ENCODE peak calls at places on chromosomes 12 and 14, in five cellular contexts. I is H9, F is fibroblast of lung, M is heart left ventricle, P is breast epithelium. Z is an unnamed sample.
A peak's percentile ranks its signal among the peaks of the same experiment; 100 is the strongest.

GRCh38 chr12:108526482-108527234 is 11.6 kb downstream of the FICD start:
- DNase-seq in M (no peak), F (peak; percentile 51), P (no peak), I (no peak), Z (no peak)

GRCh38 chr14:103696466-103697071 is 18.7 kb downstream of the XRCC3 start:
- DNase-seq in M (peak; percentile 86), P (no peak), I (no peak), F (peak; percentile 44), Z (no peak)

GRCh38 chr12:67069451-67070306 is 199.5 kb upstream of the CAND1 start:
- DNase-seq in P (no peak), F (peak; percentile 39), I (peak; percentile 82), M (no peak), Z (peak; percentile 40)

GRCh38 chr12:2605301-2605700 is 189.5 kb upstream of the FKBP4 start:
- DNase-seq in F (no peak), P (no peak), M (no peak), I (no peak), Z (no peak)

GRCh38 chr14:95299271-95299670 is 20.4 kb downstream of the CLMN start:
- DNase-seq in F (no peak), M (no peak), P (no peak), I (no peak), Z (no peak)

GRCh38 chr12:122090759-122091535 is 12.4 kb downstream of the MLXIP start:
- DNase-seq in F (peak; percentile 98), P (no peak), M (no peak), I (no peak), Z (no peak)

GRCh38 chr12:107584523-107584922 is 101.1 kb upstream of the PWP1 start:
- DNase-seq in I (no peak), M (no peak), P (no peak), F (no peak), Z (no peak)

GRCh38 chr12:125185740-125186470 is 120.7 kb downstream of the AACS start:
- DNase-seq in P (peak; percentile 23), F (peak; percentile 76), M (peak; percentile 87), I (peak; percentile 96), Z (no peak)

GRCh38 chr14:61959348-61959747 is 197.1 kb downstream of the SNAPC1 start:
- DNase-seq in P (no peak), I (no peak), F (no peak), M (no peak), Z (no peak)

GRCh38 chr12:113601656-113602263 is 130.1 kb upstream of the LHX5 start:
- DNase-seq in I (no peak), F (no peak), P (no peak), M (no peak), Z (no peak)

GRCh38 chr12:45745861-45746277 is 16.4 kb downstream of the ARID2 start:
- DNase-seq in M (no peak), I (no peak), P (no peak), F (peak; percentile 12), Z (peak; percentile 19)

GRCh38 chr14:58805605-58806358 is 168.0 kb downstream of the DACT1 start:
- DNase-seq in M (no peak), P (no peak), F (peak; percentile 86), I (no peak), Z (no peak)

GRCh38 chr14:99407416-99407815 is 73.2 kb downstream of the SETD3 start:
- DNase-seq in P (no peak), I (no peak), F (no peak), M (no peak), Z (no peak)

GRCh38 chr12:52280796-52281560 is 6.5 kb downstream of the KRT86 start:
- DNase-seq in I (no peak), F (peak; percentile 98), P (peak; percentile 97), M (no peak), Z (no peak)

GRCh38 chr14:34797747-34798583 is 77.2 kb downstream of the BAZ1A start:
- DNase-seq in F (no peak), M (peak; percentile 53), I (peak; percentile 54), P (no peak), Z (no peak)

GRCh38 chr14:79972230-79972629 is 239.1 kb downstream of the DIO2 start:
- DNase-seq in P (no peak), F (peak; percentile 27), M (no peak), I (no peak), Z (no peak)

GRCh38 chr14:77039285-77040058 is 11.0 kb upstream of the IRF2BPL start:
- DNase-seq in F (peak; percentile 68), P (no peak), M (no peak), I (no peak), Z (no peak)
- H3K4me1 ChIP-seq in F (peaks cover 52% of the 10 kb centered on the region), P (peaks cover 66% of the 10 kb centered on the region), M (peaks cover 37% of the 10 kb centered on the region), I (peaks cover 22% of the 10 kb centered on the region), Z (peaks cover 80% of the 10 kb centered on the region)

DNA sequence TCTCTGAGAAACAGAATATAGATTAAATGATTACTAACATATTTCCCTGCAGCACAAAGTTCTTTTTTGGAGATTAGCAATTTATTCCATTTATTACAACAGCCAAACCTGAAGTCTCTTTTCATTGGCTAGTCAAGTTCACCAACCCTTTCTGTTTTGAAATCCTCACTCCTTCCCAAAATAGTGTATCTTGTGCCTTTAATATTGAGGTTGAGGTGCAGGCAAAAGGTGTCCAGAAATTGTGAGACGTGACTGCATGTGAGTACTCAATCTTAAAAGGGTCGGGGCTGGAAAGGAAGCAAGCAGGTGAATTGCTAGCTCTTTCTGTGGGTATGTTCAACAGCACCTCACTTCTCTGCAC is 11.1 kb upstream of the FOXN3 start:
- DNase-seq in M (no peak), P (no peak), F (no peak), I (no peak), Z (no peak)
- H3K4me1 ChIP-seq in M (peaks cover 8% of the 10 kb centered on the region), P (peaks cover 10% of the 10 kb centered on the region), F (peaks cover 16% of the 10 kb centered on the region), I (peaks cover 8% of the 10 kb centered on the region), Z (peaks cover 34% of the 10 kb centered on the region)

DNA sequence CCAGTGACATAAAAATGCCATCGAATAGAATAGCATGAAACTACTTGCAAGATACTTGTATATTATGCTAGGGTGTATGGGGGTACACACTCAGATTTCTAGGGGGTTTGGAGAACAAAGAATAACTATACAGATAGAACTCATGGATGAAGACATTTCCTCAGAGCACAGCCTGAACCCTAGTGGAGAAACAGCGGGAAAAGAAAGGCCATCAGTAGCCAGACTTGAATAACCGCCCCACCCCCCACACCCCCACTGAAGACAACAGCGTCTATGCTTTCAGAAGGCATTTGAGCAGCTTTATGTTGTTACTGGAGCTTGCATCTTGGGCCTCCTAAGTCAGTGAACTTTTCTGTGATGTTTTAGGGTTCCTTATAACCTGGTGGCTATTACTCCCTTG is 425.9 kb downstream of the NPAS3 start:
- DNase-seq in I (no peak), P (no peak), F (no peak), M (no peak), Z (no peak)
- H3K4me1 ChIP-seq in I (no peaks in the 10 kb centered on the region), P (no peaks in the 10 kb centered on the region), F (no peaks in the 10 kb centered on the region), M (no peaks in the 10 kb centered on the region), Z (no peaks in the 10 kb centered on the region)

GRCh38 chr14:78566017-78566858 is 396.1 kb downstream of the NRXN3 start:
- DNase-seq in F (peak; percentile 57), P (peak; percentile 35), M (peak; percentile 73), I (peak; percentile 88), Z (peak; percentile 1)

GRCh38 chr14:78566859-78567172 is 396.6 kb downstream of the NRXN3 start:
- DNase-seq in P (no peak), M (no peak), F (no peak), I (no peak), Z (no peak)

DNA sequence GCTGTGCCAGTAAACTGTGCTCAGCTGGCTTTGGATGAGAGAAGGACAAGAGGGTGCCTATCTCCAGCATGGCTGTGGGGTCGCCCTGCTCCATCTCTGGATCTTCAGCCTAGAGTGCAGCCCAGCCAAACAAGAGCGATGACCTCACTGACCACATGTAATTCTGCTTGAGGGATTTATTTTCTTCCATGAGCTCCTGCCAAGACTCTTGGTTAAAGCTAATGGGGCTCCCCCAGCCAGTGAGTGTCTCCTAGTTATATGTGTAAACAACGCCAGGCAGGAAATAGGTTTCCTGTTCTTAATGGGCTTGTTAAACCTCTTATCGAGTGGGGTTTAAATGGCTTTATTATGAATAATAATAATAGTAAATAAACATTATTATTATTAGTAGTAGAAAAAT is 397.2 kb downstream of the NRXN3 start:
- DNase-seq in P (no peak), F (peak; percentile 34), I (no peak), M (no peak), Z (no peak)
- H3K4me1 ChIP-seq in P (no peaks in the 10 kb centered on the region), F (no peaks in the 10 kb centered on the region), I (no peaks in the 10 kb centered on the region), M (no peaks in the 10 kb centered on the region), Z (no peaks in the 10 kb centered on the region)

DNA sequence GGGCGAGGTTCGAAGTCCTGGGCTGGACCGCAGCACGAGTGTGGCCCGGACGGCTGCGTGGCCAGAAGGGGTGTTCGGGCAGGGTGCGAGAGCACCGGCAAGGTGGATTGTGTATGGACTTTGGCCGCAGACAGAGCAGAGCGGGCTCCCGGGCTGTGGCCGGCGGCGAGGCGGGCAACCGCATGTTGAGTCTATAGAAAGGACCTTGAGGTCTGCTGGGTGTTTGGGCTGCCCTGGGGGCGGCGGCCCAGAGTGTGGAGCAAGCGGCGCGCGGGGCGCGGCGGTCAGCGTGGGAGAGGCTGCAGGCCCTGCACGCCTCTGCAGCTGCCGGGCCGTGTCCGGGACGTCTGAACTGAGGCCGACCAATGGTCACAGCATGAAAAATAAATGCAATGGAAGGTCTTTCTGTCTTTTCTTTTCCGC is 5.7 kb upstream of the HOXC9 start:
- DNase-seq in I (no peak), M (no peak), P (no peak), F (no peak), Z (no peak)
- H3K4me1 ChIP-seq in I (no peaks in the 10 kb centered on the region), M (no peaks in the 10 kb centered on the region), P (peaks cover 9% of the 10 kb centered on the region), F (no peaks in the 10 kb centered on the region), Z (peaks cover 40% of the 10 kb centered on the region)

GRCh38 chr12:79929065-79929464 is 5.8 kb downstream of the PPP1R12A start:
- DNase-seq in P (no peak), F (no peak), I (no peak), M (no peak), Z (no peak)
- H3K4me1 ChIP-seq in P (no peaks in the 10 kb centered on the region), F (no peaks in the 10 kb centered on the region), I (no peaks in the 10 kb centered on the region), M (peaks cover 4% of the 10 kb centered on the region), Z (peaks cover 61% of the 10 kb centered on the region)

DNA sequence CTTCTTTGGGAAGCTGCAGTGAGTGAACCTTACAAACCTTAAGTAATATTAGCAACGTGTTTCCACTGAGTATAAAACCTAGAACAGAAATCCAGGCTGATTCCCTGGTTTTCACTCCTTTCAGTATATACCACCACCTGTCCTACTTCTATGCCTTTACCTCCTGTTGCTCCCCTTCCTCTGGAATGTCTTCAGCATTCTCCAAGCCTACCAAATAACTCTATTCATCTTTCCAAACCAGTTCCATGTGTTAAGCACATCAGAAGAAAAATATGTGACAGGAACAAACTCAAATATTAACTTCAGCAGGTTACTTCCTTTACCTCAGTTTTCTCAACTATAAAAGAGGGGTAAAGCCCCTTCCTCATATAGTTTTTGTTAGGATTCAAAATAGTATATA is 39.8 kb downstream of the LIMA1 start:
- DNase-seq in I (no peak), P (no peak), F (peak; percentile 63), M (no peak), Z (no peak)
- H3K4me1 ChIP-seq in I (no peaks in the 10 kb centered on the region), P (peaks cover 7% of the 10 kb centered on the region), F (peaks cover 37% of the 10 kb centered on the region), M (peaks cover 3% of the 10 kb centered on the region), Z (no peaks in the 10 kb centered on the region)

GRCh38 chr12:106093246-106093645 is 45.5 kb downstream of the NUAK1 start:
- DNase-seq in I (no peak), M (no peak), P (no peak), F (no peak), Z (no peak)
- H3K4me1 ChIP-seq in I (peaks cover 6% of the 10 kb centered on the region), M (peaks cover 8% of the 10 kb centered on the region), P (no peaks in the 10 kb centered on the region), F (peaks cover 10% of the 10 kb centered on the region), Z (no peaks in the 10 kb centered on the region)